ENCODE peak calls at places on chromosomes 11 and 22, in six cellular contexts. One of them, this sample, is unnamed.

GRCh38 chr22:23079814-23080521 is 9.6 kb downstream of the GNAZ start:
- DNase-seq in DND-41: no peak
- DNase-seq in PC-3: no peak
- DNase-seq in GM23248: no peak
- DNase-seq in fibroblast of lung: no peak
- DNase-seq in endothelial cell of umbilical vein: no peak
- DNase-seq in this sample: no peak

GRCh38 chr11:87061766-87062165 is 24.0 kb downstream of the TMEM135 start:
- DNase-seq in DND-41: no peak
- DNase-seq in PC-3: no peak
- DNase-seq in GM23248: no peak
- DNase-seq in fibroblast of lung: peak; percentile 19
- DNase-seq in endothelial cell of umbilical vein: no peak
- DNase-seq in this sample: no peak

GRCh38 chr11:76880314-76880713 is 19.6 kb downstream of the ACER3 start:
- DNase-seq in DND-41: no peak
- DNase-seq in PC-3: no peak
- DNase-seq in GM23248: peak; percentile 9
- DNase-seq in fibroblast of lung: no peak
- DNase-seq in endothelial cell of umbilical vein: peak; percentile 59
- DNase-seq in this sample: no peak

GRCh38 chr22:33014621-33015020 is 43.6 kb downstream of the SYN3 start:
- DNase-seq in DND-41: no peak
- DNase-seq in PC-3: no peak
- DNase-seq in GM23248: no peak
- DNase-seq in fibroblast of lung: no peak
- DNase-seq in endothelial cell of umbilical vein: no peak
- DNase-seq in this sample: no peak

GRCh38 chr22:30265851-30266444 is 703 bp downstream of the OSM start:
- DNase-seq in DND-41: peak; percentile 92
- DNase-seq in PC-3: no peak
- DNase-seq in GM23248: peak; percentile 46
- DNase-seq in fibroblast of lung: no peak
- DNase-seq in endothelial cell of umbilical vein: no peak
- DNase-seq in this sample: no peak

GRCh38 chr22:47043835-47044721 is 281.6 kb downstream of the TBC1D22A start:
- DNase-seq in DND-41: peak; percentile 32
- DNase-seq in PC-3: no peak
- DNase-seq in GM23248: peak; percentile 42
- DNase-seq in fibroblast of lung: peak; percentile 71
- DNase-seq in endothelial cell of umbilical vein: peak; percentile 36
- DNase-seq in this sample: no peak

GRCh38 chr11:11173316-11174025 is 179.6 kb downstream of the CSNK2A3 start:
- DNase-seq in DND-41: no peak
- DNase-seq in PC-3: peak; percentile 6
- DNase-seq in GM23248: no peak
- DNase-seq in fibroblast of lung: no peak
- DNase-seq in endothelial cell of umbilical vein: no peak
- DNase-seq in this sample: peak; percentile 62

GRCh38 chr11:83157755-83158473 is 983 bp downstream of the PCF11 start:
- DNase-seq in DND-41: peak; percentile 66
- DNase-seq in PC-3: peak; percentile 40
- DNase-seq in GM23248: peak; percentile 82
- DNase-seq in fibroblast of lung: peak; percentile 49
- DNase-seq in endothelial cell of umbilical vein: peak; percentile 70
- DNase-seq in this sample: peak; percentile 51

GRCh38 chr22:33909906-33910305 is 10.4 kb downstream of the LARGE1 start:
- DNase-seq in DND-41: no peak
- DNase-seq in PC-3: no peak
- DNase-seq in GM23248: peak; percentile 68
- DNase-seq in fibroblast of lung: no peak
- DNase-seq in endothelial cell of umbilical vein: no peak
- DNase-seq in this sample: no peak

GRCh38 chr22:44667829-44668189 is 34.2 kb upstream of the PRR5 start:
- DNase-seq in DND-41: no peak
- DNase-seq in PC-3: no peak
- DNase-seq in GM23248: peak; percentile 49
- DNase-seq in fibroblast of lung: no peak
- DNase-seq in endothelial cell of umbilical vein: no peak
- DNase-seq in this sample: no peak

GRCh38 chr22:46681010-46681409 is 57.0 kb downstream of the CERK start:
- DNase-seq in DND-41: peak; percentile 37
- DNase-seq in PC-3: no peak
- DNase-seq in GM23248: no peak
- DNase-seq in fibroblast of lung: no peak
- DNase-seq in endothelial cell of umbilical vein: no peak
- DNase-seq in this sample: no peak

GRCh38 chr11:126233391-126233790 is 21.8 kb downstream of the FAM118B start:
- DNase-seq in DND-41: no peak
- DNase-seq in PC-3: peak; percentile 81
- DNase-seq in GM23248: peak; percentile 13
- DNase-seq in fibroblast of lung: peak; percentile 22
- DNase-seq in endothelial cell of umbilical vein: no peak
- DNase-seq in this sample: peak; percentile 37

GRCh38 chr11:114162719-114163123 is 103.2 kb downstream of the ZBTB16 start:
- DNase-seq in DND-41: no peak
- DNase-seq in PC-3: peak; percentile 95
- DNase-seq in GM23248: peak; percentile 96
- DNase-seq in fibroblast of lung: peak; percentile 95
- DNase-seq in endothelial cell of umbilical vein: peak; percentile 99
- DNase-seq in this sample: peak; percentile 95

GRCh38 chr11:72240461-72241289 is 3.3 kb downstream of the PHOX2A start:
- DNase-seq in DND-41: no peak
- DNase-seq in PC-3: no peak
- DNase-seq in GM23248: peak; percentile 38
- DNase-seq in fibroblast of lung: peak; percentile 17
- DNase-seq in endothelial cell of umbilical vein: no peak
- DNase-seq in this sample: no peak
- TF ChIP-seq EZH2 in DND-41: no peak
- TF ChIP-seq EZH2 in PC-3: no peak
- TF ChIP-seq EZH2 in GM23248: no peak
- TF ChIP-seq EZH2 in fibroblast of lung: peak; percentile 52
- TF ChIP-seq EZH2 in endothelial cell of umbilical vein: peak; percentile 97
- TF ChIP-seq EZH2 in this sample: no peak

DNA sequence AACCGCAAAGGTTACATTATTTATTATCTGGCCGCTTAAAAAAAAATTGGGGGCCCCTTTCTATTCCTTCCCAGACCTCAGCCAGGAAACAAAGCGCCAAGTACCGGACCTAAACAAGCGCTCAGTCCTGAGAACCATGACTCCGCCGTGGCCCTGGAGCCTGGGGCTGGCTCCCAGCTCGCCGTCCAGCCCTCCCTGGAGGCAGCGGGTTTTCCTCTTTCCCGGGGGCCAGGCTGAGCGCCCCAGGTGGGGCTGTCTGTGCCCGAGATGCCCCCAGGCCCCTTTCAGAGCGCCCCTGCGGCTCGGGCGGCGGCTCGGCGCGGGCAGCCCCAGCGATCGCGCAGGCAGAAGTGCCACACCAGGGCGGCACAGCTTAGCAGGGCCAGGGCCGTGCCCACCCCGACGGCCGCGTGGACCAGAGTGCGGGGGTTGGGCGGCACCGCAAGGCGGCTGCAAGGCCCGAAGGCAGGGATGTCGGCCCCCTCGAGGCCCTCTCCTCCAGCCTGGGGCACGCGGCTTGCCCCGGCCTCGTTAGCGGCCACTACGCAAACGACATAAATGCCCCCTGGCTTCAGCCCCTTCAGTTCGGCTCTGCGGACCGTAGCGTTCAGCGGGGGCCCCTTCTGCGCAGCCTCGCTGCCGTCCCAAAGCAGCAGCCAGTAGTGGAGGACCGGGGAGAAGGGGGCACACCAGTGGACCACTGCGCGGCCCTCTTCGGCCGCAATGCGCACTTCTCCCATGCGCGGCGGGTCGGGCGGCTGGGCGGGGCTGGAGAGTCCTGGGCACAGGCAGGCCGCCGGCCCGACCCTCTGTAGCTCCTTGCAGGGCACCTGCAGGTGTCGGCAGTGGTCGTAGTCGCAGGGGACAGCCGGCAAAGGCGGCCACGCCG is 1.6 kb downstream of the LRRN4CL start:
- DNase-seq in DND-41: no peak
- DNase-seq in PC-3: no peak
- DNase-seq in GM23248: no peak
- DNase-seq in fibroblast of lung: no peak
- DNase-seq in endothelial cell of umbilical vein: no peak
- DNase-seq in this sample: no peak
- H2AFZ ChIP-seq in DND-41: no peak overlapping the region
- H2AFZ ChIP-seq in PC-3: no peak overlapping the region
- H2AFZ ChIP-seq in GM23248: peak overlapping the region; percentile 60
- H2AFZ ChIP-seq in fibroblast of lung: peak overlapping the region; percentile 33
- H2AFZ ChIP-seq in endothelial cell of umbilical vein: peak overlapping the region; percentile 50
- H2AFZ ChIP-seq in this sample: peak overlapping the region; percentile 40

DNA sequence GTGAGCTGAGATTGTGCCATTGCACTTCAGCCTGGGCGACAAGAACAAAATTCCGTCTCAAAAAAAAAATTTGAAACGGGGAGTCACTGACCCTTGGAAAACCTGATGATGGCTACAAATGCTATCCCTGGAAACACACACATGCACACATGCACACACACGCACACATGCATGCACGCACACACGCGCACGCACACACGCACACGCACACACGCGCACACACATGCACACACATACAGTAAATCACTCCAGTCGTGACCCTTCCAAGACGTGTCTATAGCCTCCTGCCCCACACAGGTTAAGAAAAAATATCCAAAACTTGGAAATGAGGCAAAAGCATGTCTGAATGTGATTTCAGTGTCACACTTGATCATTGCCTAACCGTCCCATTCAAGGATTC is 6.7 kb upstream of the CPT1A start:
- DNase-seq in DND-41: no peak
- DNase-seq in PC-3: no peak
- DNase-seq in GM23248: no peak
- DNase-seq in fibroblast of lung: no peak
- DNase-seq in endothelial cell of umbilical vein: no peak
- DNase-seq in this sample: no peak
- TF ChIP-seq EZH2 in DND-41: no peak
- TF ChIP-seq EZH2 in PC-3: no peak
- TF ChIP-seq EZH2 in GM23248: no peak
- TF ChIP-seq EZH2 in fibroblast of lung: no peak
- TF ChIP-seq EZH2 in endothelial cell of umbilical vein: no peak
- TF ChIP-seq EZH2 in this sample: no peak

DNA sequence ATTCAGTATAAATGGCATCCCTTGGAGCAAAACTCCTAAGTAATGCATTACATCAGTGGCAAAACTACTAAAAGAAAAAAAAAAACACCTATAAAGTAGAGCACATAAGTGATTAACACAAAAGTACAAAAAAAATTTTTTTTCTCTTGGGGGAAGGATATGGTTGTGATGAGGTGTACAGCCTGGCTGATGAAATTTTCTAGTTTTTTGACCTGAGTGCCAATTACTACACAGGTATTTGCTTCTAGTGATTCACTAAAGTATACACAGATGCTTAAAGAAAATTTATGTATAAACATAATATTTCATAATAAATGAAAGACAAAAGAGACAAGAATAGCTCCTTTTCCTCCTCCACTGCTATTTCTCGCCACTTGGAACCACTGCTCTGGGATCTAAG is 71.8 kb upstream of the APOA1 start:
- DNase-seq in DND-41: no peak
- DNase-seq in PC-3: peak; percentile 47
- DNase-seq in GM23248: no peak
- DNase-seq in fibroblast of lung: no peak
- DNase-seq in endothelial cell of umbilical vein: no peak
- DNase-seq in this sample: no peak
- H2AFZ ChIP-seq in DND-41: no peak overlapping the region
- H2AFZ ChIP-seq in PC-3: no peak overlapping the region
- H2AFZ ChIP-seq in GM23248: no peak overlapping the region
- H2AFZ ChIP-seq in fibroblast of lung: no peak overlapping the region
- H2AFZ ChIP-seq in endothelial cell of umbilical vein: no peak overlapping the region
- H2AFZ ChIP-seq in this sample: no peak overlapping the region

GRCh38 chr11:27722117-27722844 is 22.0 kb upstream of the BDNF start:
- DNase-seq in DND-41: no peak
- DNase-seq in PC-3: no peak
- DNase-seq in GM23248: peak; percentile 71
- DNase-seq in fibroblast of lung: peak; percentile 65
- DNase-seq in endothelial cell of umbilical vein: peak; percentile 26
- DNase-seq in this sample: peak; percentile 49

GRCh38 chr11:27722945-27723344 is 22.7 kb upstream of the BDNF start:
- DNase-seq in DND-41: no peak
- DNase-seq in PC-3: no peak
- DNase-seq in GM23248: peak; percentile 51
- DNase-seq in fibroblast of lung: peak; percentile 19
- DNase-seq in endothelial cell of umbilical vein: no peak
- DNase-seq in this sample: no peak

GRCh38 chr11:27720277-27720830 is 20.1 kb upstream of the BDNF start:
- DNase-seq in DND-41: no peak
- DNase-seq in PC-3: peak; percentile 28
- DNase-seq in GM23248: peak; percentile 77
- DNase-seq in fibroblast of lung: peak; percentile 58
- DNase-seq in endothelial cell of umbilical vein: peak; percentile 52
- DNase-seq in this sample: peak; percentile 45

GRCh38 chr11:27719575-27719925 is 19.3 kb upstream of the BDNF start:
- DNase-seq in DND-41: no peak
- DNase-seq in PC-3: no peak
- DNase-seq in GM23248: peak; percentile 29
- DNase-seq in fibroblast of lung: no peak
- DNase-seq in endothelial cell of umbilical vein: no peak
- DNase-seq in this sample: no peak

GRCh38 chr11:27721505-27722116 is 21.4 kb upstream of the BDNF start:
- DNase-seq in DND-41: no peak
- DNase-seq in PC-3: no peak
- DNase-seq in GM23248: no peak
- DNase-seq in fibroblast of lung: no peak
- DNase-seq in endothelial cell of umbilical vein: no peak
- DNase-seq in this sample: no peak
- TF ChIP-seq EZH2 in DND-41: no peak
- TF ChIP-seq EZH2 in PC-3: no peak
- TF ChIP-seq EZH2 in GM23248: peak; percentile 44
- TF ChIP-seq EZH2 in fibroblast of lung: peak; percentile 71
- TF ChIP-seq EZH2 in endothelial cell of umbilical vein: no peak
- TF ChIP-seq EZH2 in this sample: peak; percentile 57

DNA sequence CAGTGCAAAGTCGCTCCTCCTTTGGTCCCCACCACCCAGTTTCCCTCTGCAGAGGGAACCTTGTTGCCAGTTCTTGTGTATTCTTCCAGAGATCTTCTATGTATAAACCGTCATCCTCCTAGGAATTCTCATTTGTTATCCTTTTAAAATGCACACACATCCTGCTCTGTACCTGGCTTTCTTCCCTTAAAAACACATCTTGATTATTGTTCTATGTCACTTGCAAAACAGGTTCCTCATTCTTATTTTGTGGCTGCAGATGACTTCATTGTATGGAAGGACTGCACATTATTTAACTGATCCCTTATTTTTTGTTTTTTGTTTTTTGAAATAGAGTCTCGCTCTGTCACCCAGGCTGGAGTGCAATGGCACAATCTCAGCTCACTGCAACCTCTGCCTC is 26.6 kb upstream of the SYT7 start:
- DNase-seq in DND-41: no peak
- DNase-seq in PC-3: peak; percentile 62
- DNase-seq in GM23248: no peak
- DNase-seq in fibroblast of lung: no peak
- DNase-seq in endothelial cell of umbilical vein: no peak
- DNase-seq in this sample: no peak
- H2AFZ ChIP-seq in DND-41: no peak overlapping the region
- H2AFZ ChIP-seq in PC-3: no peak overlapping the region
- H2AFZ ChIP-seq in GM23248: no peak overlapping the region
- H2AFZ ChIP-seq in fibroblast of lung: no peak overlapping the region
- H2AFZ ChIP-seq in endothelial cell of umbilical vein: no peak overlapping the region
- H2AFZ ChIP-seq in this sample: no peak overlapping the region

This sample was measured in mammary epithelial cell.